ENCODE peak calls at places on chromosomes 16 and 17, in seven cellular contexts. Y is tibial nerve, U is heart left ventricle, I is ovary, Z is psoas muscle, A is suprapubic skin, W is uterus. L is an unnamed sample.

GRCh38 chr17:7141824-7142223 is 27.2 kb upstream of the ASGR2 start:
- DNase-seq in I (no peak), Y (no peak), Z (no peak), U (no peak), A (no peak), W (no peak), L (no peak)

GRCh38 chr17:72618018-72618509 is 474.4 kb downstream of the SLC39A11 start:
- DNase-seq in I (no peak), Y (no peak), Z (no peak), U (no peak), A (peak), W (no peak), L (no peak)

GRCh38 chr17:16923904-16924700 is 47.8 kb downstream of the TNFRSF13B start:
- DNase-seq in U (peak), Y (no peak), W (no peak), Z (peak), A (no peak), I (no peak), L (no peak)

GRCh38 chr17:65220732-65221131 is 83.6 kb downstream of the RGS9 start:
- DNase-seq in I (no peak), A (no peak), Z (no peak), U (no peak), Y (no peak), W (no peak), L (no peak)

GRCh38 chr16:30901201-30902069 is 5.0 kb downstream of the CTF1 start:
- DNase-seq in I (no peak), U (no peak), Y (no peak), Z (no peak), A (no peak), W (no peak), L (peak)

GRCh38 chr17:60792250-60792898 is 114.7 kb downstream of the BCAS3 start:
- DNase-seq in A (no peak), U (no peak), W (no peak), I (no peak), Y (no peak), Z (peak), L (no peak)

GRCh38 chr16:20918486-20919239 is 18.1 kb downstream of the LYRM1 start:
- DNase-seq in U (peak), Y (peak), W (peak), Z (peak), I (no peak), A (peak), L (peak)

GRCh38 chr17:19703776-19704371 is 12.5 kb downstream of the SLC47A2 start:
- DNase-seq in W (no peak), Z (no peak), A (no peak), U (no peak), Y (no peak), I (no peak), L (no peak)

GRCh38 chr17:81911969-81912368 is 770 bp upstream of the PCYT2 start:
- DNase-seq in Y (no peak), I (no peak), W (no peak), Z (no peak), U (no peak), A (no peak), L (no peak)

GRCh38 chr17:81910840-81911276 is 341 bp downstream of the PCYT2 start:
- DNase-seq in Z (no peak), Y (no peak), A (no peak), W (no peak), I (no peak), U (no peak), L (peak)

GRCh38 chr17:81912441-81913309 is 1.5 kb upstream of the PCYT2 start:
- DNase-seq in A (no peak), Y (no peak), I (no peak), Z (no peak), U (no peak), W (no peak), L (no peak)

GRCh38 chr17:81909966-81910839 is 996 bp downstream of the PCYT2 start:
- DNase-seq in Z (no peak), Y (no peak), U (no peak), I (no peak), W (no peak), A (no peak), L (peak)

DNA sequence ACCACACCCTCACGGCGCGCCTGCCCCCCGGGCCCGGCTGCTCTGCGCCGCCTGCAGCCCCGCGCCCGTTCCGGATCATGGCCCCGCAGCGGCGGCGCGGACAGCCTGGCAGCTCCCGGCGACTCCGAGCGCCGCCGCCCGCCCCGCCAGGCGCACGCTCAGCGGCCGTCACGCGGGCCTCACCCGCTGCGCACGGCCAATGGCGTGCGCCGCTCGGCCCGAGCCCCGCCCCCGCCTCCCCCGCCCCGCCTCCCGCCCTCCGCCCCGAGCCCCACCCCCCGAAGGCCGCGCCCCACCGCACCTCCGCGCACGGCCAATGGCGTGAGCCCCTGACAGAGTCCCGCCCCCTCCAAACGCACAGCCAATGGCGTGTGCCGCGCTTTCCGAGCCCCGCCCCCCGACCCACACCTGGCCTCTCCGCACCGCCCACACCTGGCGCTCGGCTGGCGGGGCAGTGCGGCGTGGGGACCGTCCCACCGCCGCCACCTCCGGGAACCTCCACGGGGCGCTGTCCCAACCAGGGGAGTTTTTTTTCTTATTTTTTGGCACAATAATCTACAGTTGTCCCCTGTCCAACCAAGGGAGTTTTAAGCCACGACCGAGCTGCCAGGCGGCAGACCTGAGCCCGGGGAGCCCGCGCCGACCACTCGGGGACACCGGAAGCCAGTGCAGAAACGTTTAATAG is at the start of gene PCYT2:
- DNase-seq in I (peak), W (peak), Y (peak), U (peak), A (peak), Z (peak), L (peak)
- TF ChIP-seq CTCF in I (no peak), W (no peak), Y (no peak), U (no peak), A (no peak), Z (no peak), L (no peak)

DNA sequence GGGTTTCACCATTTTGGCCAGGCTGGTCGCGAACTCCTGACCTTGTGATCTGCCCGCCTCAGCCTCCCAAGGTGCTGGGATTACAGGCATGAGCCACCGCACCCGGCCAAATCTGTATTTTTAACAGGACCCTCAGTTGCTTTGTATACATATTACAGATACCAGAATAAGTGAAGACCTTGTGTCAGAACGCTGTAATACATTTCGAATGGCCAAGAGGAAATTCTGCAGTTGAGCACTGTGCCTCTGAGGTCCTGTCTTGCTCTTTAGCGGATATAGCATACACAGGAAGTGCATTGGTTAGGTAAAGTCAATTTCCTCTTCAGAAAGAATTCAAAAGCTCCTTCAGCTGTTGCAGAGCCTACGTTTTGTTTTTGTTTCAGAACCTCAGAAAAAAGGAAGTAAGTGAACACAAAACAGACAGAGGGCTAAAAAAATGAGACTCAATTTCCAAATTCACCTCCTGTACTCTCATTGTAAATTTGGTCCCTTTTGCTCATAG is 15.7 kb downstream of the CRLF3 start:
- DNase-seq in Z (no peak), Y (no peak), W (no peak), A (no peak), I (no peak), U (no peak), L (no peak)
- H3K4me3 ChIP-seq in Z (no peak), Y (no peak), W (no peak), A (no peak), I (no peak), U (no peak), L (no peak)

GRCh38 chr17:556431-556995 is 158.1 kb downstream of the VPS53 start:
- DNase-seq in Y (peak), W (no peak), I (no peak), U (no peak), A (no peak), Z (no peak), L (no peak)
- TF ChIP-seq CTCF in Y (no peak), W (no peak), I (no peak), U (no peak), A (no peak), Z (no peak), L (no peak)

DNA sequence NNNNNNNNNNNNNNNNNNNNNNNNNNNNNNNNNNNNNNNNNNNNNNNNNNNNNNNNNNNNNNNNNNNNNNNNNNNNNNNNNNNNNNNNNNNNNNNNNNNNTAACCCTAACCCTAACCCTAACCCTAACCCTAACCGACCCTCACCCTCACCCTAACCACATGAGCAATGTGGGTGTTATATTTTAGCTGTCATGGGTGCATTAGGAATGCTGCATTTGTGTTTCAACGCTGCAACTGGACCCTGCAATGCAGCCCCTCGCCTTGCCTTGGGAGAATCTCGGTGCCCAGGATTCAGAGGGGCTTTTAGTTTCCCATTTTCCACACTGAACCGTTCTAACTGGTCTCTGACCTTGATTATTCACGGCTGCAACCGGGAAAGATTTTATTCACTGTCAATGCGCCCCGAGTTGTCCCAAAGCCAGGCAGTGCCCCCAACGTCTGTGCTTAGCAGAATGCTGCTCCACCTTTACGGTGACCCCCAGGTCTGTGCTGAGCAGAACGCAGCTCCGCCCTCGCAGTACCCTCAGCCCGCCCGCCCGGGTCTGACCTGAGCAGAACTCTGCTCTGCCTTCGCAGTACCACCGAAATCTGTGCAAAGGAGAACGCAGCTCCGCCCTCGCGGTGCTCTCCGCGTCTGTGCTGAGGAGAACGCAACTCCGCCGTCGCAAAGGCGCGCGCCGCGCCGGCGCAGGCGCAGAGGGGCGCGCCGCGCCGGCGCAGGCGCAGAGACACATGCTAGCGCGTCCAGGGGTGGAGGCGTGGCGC is 43.3 kb downstream of the POLR3K start:
- DNase-seq in I (no peak), W (peak), A (no peak), Y (no peak), Z (peak), U (no peak), L (no peak)
- H3K4me3 ChIP-seq in I (no peak), W (no peak), A (no peak), Y (no peak), Z (no peak), U (no peak), L (peak)

L was measured in foreskin fibroblast.